ENCODE peak calls at places on chromosomes 5 and 9, in seven cellular contexts. One of them, this sample, is unnamed.

GRCh38 chr5:64635056-64635686 is 55.1 kb upstream of the SHISAL2B start:
- DNase-seq in spleen: no peak
- DNase-seq in mucosa of descending colon: no peak
- DNase-seq in A549: peak
- DNase-seq in body of pancreas: no peak
- DNase-seq in ovary: no peak
- DNase-seq in CD8-positive, alpha-beta T cell: no peak
- DNase-seq in this sample: no peak

GRCh38 chr9:112502177-112502946 is 15.7 kb downstream of the KIAA1958 start:
- DNase-seq in mucosa of descending colon: no peak
- DNase-seq in ovary: no peak
- DNase-seq in A549: no peak
- DNase-seq in spleen: no peak
- DNase-seq in body of pancreas: no peak
- DNase-seq in CD8-positive, alpha-beta T cell: no peak
- DNase-seq in this sample: no peak

GRCh38 chr9:137740311-137740710 is 121.5 kb downstream of the EHMT1 start:
- DNase-seq in body of pancreas: peak
- DNase-seq in mucosa of descending colon: no peak
- DNase-seq in CD8-positive, alpha-beta T cell: no peak
- DNase-seq in ovary: peak
- DNase-seq in A549: no peak
- DNase-seq in spleen: no peak
- DNase-seq in this sample: peak

GRCh38 chr9:7196467-7196866 is 438.7 kb downstream of the KDM4C start:
- DNase-seq in A549: no peak
- DNase-seq in mucosa of descending colon: no peak
- DNase-seq in ovary: no peak
- DNase-seq in body of pancreas: no peak
- DNase-seq in spleen: no peak
- DNase-seq in CD8-positive, alpha-beta T cell: no peak
- DNase-seq in this sample: no peak

GRCh38 chr5:125059255-125060050 is 313.0 kb upstream of the ZNF608 start:
- DNase-seq in mucosa of descending colon: no peak
- DNase-seq in ovary: no peak
- DNase-seq in CD8-positive, alpha-beta T cell: no peak
- DNase-seq in body of pancreas: no peak
- DNase-seq in spleen: no peak
- DNase-seq in A549: no peak
- DNase-seq in this sample: no peak

GRCh38 chr9:102631559-102631958 is 363.6 kb upstream of the CYLC2 start:
- DNase-seq in ovary: no peak
- DNase-seq in body of pancreas: no peak
- DNase-seq in A549: no peak
- DNase-seq in spleen: no peak
- DNase-seq in mucosa of descending colon: no peak
- DNase-seq in CD8-positive, alpha-beta T cell: no peak
- DNase-seq in this sample: no peak

GRCh38 chr9:5851445-5851844 is 18.5 kb upstream of the ERMP1 start:
- DNase-seq in spleen: no peak
- DNase-seq in ovary: no peak
- DNase-seq in CD8-positive, alpha-beta T cell: peak
- DNase-seq in body of pancreas: no peak
- DNase-seq in A549: no peak
- DNase-seq in mucosa of descending colon: peak
- DNase-seq in this sample: no peak

GRCh38 chr9:34524349-34524748 is 1.6 kb upstream of the ENHO start:
- DNase-seq in A549: no peak
- DNase-seq in mucosa of descending colon: no peak
- DNase-seq in CD8-positive, alpha-beta T cell: no peak
- DNase-seq in spleen: no peak
- DNase-seq in ovary: no peak
- DNase-seq in body of pancreas: no peak
- DNase-seq in this sample: no peak

GRCh38 chr5:142034994-142035393 is 22.2 kb upstream of the GNPDA1 start:
- DNase-seq in mucosa of descending colon: no peak
- DNase-seq in CD8-positive, alpha-beta T cell: no peak
- DNase-seq in spleen: no peak
- DNase-seq in A549: no peak
- DNase-seq in ovary: no peak
- DNase-seq in body of pancreas: no peak
- DNase-seq in this sample: no peak

GRCh38 chr5:147973086-147973485 is 66.7 kb upstream of the C5orf46 start:
- DNase-seq in mucosa of descending colon: no peak
- DNase-seq in ovary: no peak
- DNase-seq in A549: no peak
- DNase-seq in body of pancreas: no peak
- DNase-seq in spleen: no peak
- DNase-seq in CD8-positive, alpha-beta T cell: no peak
- DNase-seq in this sample: no peak

GRCh38 chr5:137619191-137619870 is 116.6 kb downstream of the KLHL3 start:
- DNase-seq in mucosa of descending colon: peak
- DNase-seq in spleen: no peak
- DNase-seq in A549: no peak
- DNase-seq in ovary: peak
- DNase-seq in body of pancreas: peak
- DNase-seq in CD8-positive, alpha-beta T cell: no peak
- DNase-seq in this sample: no peak

GRCh38 chr9:20382460-20383071 is 239.7 kb downstream of the MLLT3 start:
- DNase-seq in CD8-positive, alpha-beta T cell: no peak
- DNase-seq in ovary: no peak
- DNase-seq in A549: no peak
- DNase-seq in spleen: no peak
- DNase-seq in body of pancreas: no peak
- DNase-seq in mucosa of descending colon: peak
- DNase-seq in this sample: no peak

GRCh38 chr5:96629774-96630173 is 32.4 kb upstream of the CAST start:
- DNase-seq in ovary: no peak
- DNase-seq in body of pancreas: no peak
- DNase-seq in spleen: no peak
- DNase-seq in A549: peak
- DNase-seq in CD8-positive, alpha-beta T cell: no peak
- DNase-seq in mucosa of descending colon: no peak
- DNase-seq in this sample: no peak

GRCh38 chr9:2984481-2984880 is 140.6 kb upstream of the PUM3 start:
- DNase-seq in CD8-positive, alpha-beta T cell: no peak
- DNase-seq in A549: no peak
- DNase-seq in body of pancreas: no peak
- DNase-seq in ovary: no peak
- DNase-seq in spleen: no peak
- DNase-seq in mucosa of descending colon: no peak
- DNase-seq in this sample: no peak

GRCh38 chr5:124180523-124181461 is 565.6 kb downstream of the ZNF608 start:
- DNase-seq in body of pancreas: no peak
- DNase-seq in A549: no peak
- DNase-seq in mucosa of descending colon: peak
- DNase-seq in ovary: no peak
- DNase-seq in CD8-positive, alpha-beta T cell: no peak
- DNase-seq in spleen: no peak
- DNase-seq in this sample: no peak

GRCh38 chr9:78074385-78075291 is 43.0 kb upstream of the GNAQ start:
- DNase-seq in A549: no peak
- DNase-seq in ovary: no peak
- DNase-seq in spleen: no peak
- DNase-seq in mucosa of descending colon: no peak
- DNase-seq in body of pancreas: no peak
- DNase-seq in CD8-positive, alpha-beta T cell: no peak
- DNase-seq in this sample: no peak

GRCh38 chr9:77469515-77470197 is 178.5 kb downstream of the GNA14 start:
- DNase-seq in spleen: no peak
- DNase-seq in body of pancreas: no peak
- DNase-seq in CD8-positive, alpha-beta T cell: no peak
- DNase-seq in ovary: no peak
- DNase-seq in mucosa of descending colon: no peak
- DNase-seq in A549: no peak
- DNase-seq in this sample: no peak

GRCh38 chr5:116154252-116154651 is 69.4 kb downstream of the COMMD10 start:
- DNase-seq in mucosa of descending colon: no peak
- DNase-seq in spleen: no peak
- DNase-seq in ovary: no peak
- DNase-seq in CD8-positive, alpha-beta T cell: no peak
- DNase-seq in body of pancreas: no peak
- DNase-seq in A549: no peak
- DNase-seq in this sample: no peak

GRCh38 chr5:66621146-66621545 is 25.0 kb downstream of the MAST4 start:
- DNase-seq in spleen: no peak
- DNase-seq in CD8-positive, alpha-beta T cell: no peak
- DNase-seq in ovary: no peak
- DNase-seq in body of pancreas: no peak
- DNase-seq in A549: no peak
- DNase-seq in mucosa of descending colon: no peak
- DNase-seq in this sample: no peak

GRCh38 chr5:56145511-56145910 is 87.6 kb downstream of the ANKRD55 start:
- DNase-seq in A549: no peak
- DNase-seq in CD8-positive, alpha-beta T cell: no peak
- DNase-seq in spleen: no peak
- DNase-seq in mucosa of descending colon: no peak
- DNase-seq in ovary: no peak
- DNase-seq in body of pancreas: no peak
- DNase-seq in this sample: no peak

GRCh38 chr5:113043491-113043931 is 66.9 kb downstream of the DCP2 start:
- DNase-seq in body of pancreas: peak
- DNase-seq in mucosa of descending colon: no peak
- DNase-seq in CD8-positive, alpha-beta T cell: peak
- DNase-seq in ovary: peak
- DNase-seq in spleen: no peak
- DNase-seq in A549: no peak
- DNase-seq in this sample: no peak

GRCh38 chr5:154264549-154265196 is 74.1 kb downstream of the GALNT10 start:
- DNase-seq in mucosa of descending colon: no peak
- DNase-seq in spleen: no peak
- DNase-seq in CD8-positive, alpha-beta T cell: no peak
- DNase-seq in body of pancreas: no peak
- DNase-seq in ovary: no peak
- DNase-seq in A549: no peak
- DNase-seq in this sample: no peak

GRCh38 chr5:91521313-91521712 is 138.2 kb upstream of the ARRDC3 start:
- DNase-seq in spleen: no peak
- DNase-seq in ovary: no peak
- DNase-seq in mucosa of descending colon: no peak
- DNase-seq in CD8-positive, alpha-beta T cell: no peak
- DNase-seq in body of pancreas: no peak
- DNase-seq in A549: no peak
- DNase-seq in this sample: no peak

GRCh38 chr5:54013556-54014157 is 296.7 kb downstream of the ARL15 start:
- DNase-seq in mucosa of descending colon: no peak
- DNase-seq in body of pancreas: peak
- DNase-seq in ovary: no peak
- DNase-seq in CD8-positive, alpha-beta T cell: no peak
- DNase-seq in A549: no peak
- DNase-seq in spleen: no peak
- DNase-seq in this sample: peak

GRCh38 chr9:134560654-134561053 is 80.9 kb upstream of the COL5A1 start:
- DNase-seq in mucosa of descending colon: no peak
- DNase-seq in spleen: no peak
- DNase-seq in A549: no peak
- DNase-seq in CD8-positive, alpha-beta T cell: no peak
- DNase-seq in ovary: no peak
- DNase-seq in body of pancreas: no peak
- DNase-seq in this sample: no peak

GRCh38 chr9:131673068-131673467 is 66.8 kb downstream of the RAPGEF1 start:
- DNase-seq in CD8-positive, alpha-beta T cell: no peak
- DNase-seq in A549: no peak
- DNase-seq in ovary: no peak
- DNase-seq in mucosa of descending colon: no peak
- DNase-seq in spleen: no peak
- DNase-seq in body of pancreas: no peak
- DNase-seq in this sample: no peak

GRCh38 chr5:133113331-133114061 is 61.7 kb downstream of the HSPA4 start:
- DNase-seq in CD8-positive, alpha-beta T cell: no peak
- DNase-seq in spleen: no peak
- DNase-seq in mucosa of descending colon: no peak
- DNase-seq in ovary: no peak
- DNase-seq in A549: no peak
- DNase-seq in body of pancreas: no peak
- DNase-seq in this sample: peak

GRCh38 chr5:140109818-140110733 is 3.8 kb upstream of the PURA start:
- DNase-seq in body of pancreas: no peak
- DNase-seq in ovary: no peak
- DNase-seq in A549: no peak
- DNase-seq in spleen: no peak
- DNase-seq in mucosa of descending colon: no peak
- DNase-seq in CD8-positive, alpha-beta T cell: no peak
- DNase-seq in this sample: no peak
- H3K4me3 ChIP-seq in body of pancreas: no peak
- H3K4me3 ChIP-seq in ovary: no peak
- H3K4me3 ChIP-seq in A549: no peak
- H3K4me3 ChIP-seq in spleen: peak
- H3K4me3 ChIP-seq in mucosa of descending colon: no peak
- H3K4me3 ChIP-seq in CD8-positive, alpha-beta T cell: no peak
- H3K4me3 ChIP-seq in this sample: no peak

DNA sequence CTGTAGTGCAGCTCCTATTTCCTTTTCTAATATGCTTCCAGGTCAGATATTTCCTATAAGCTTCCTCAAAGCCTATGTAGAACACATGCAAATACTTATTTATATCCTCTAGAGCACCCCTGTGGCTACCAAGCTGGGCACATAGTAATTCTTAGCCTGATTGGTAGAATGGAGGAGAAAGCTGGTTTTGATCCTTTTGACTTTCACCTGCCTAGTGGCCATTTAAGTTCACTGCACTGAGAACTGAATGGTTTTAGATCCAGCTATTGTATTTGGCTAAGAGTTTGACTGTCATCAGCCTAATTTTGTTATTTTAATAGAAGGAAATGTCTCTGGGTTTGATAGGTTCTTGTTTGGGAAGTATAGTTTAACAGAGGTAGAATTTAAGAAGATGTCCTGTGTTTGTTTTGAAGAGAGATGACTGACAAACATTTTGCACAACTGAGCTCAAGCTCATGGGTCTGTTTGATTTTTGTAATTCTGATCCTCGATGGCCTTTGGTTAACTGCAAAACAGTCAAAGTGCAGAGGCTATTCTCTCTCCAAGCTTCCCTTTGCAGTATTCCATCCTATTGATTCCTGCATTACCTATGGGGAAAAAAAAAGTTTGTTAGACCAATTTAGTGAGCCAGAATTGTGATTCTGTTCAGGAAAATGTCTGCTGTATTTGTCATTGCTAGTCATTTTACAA is 85.4 kb downstream of the KCNN2 start:
- DNase-seq in spleen: no peak
- DNase-seq in A549: peak
- DNase-seq in ovary: no peak
- DNase-seq in mucosa of descending colon: no peak
- DNase-seq in CD8-positive, alpha-beta T cell: no peak
- DNase-seq in body of pancreas: no peak
- DNase-seq in this sample: no peak
- TF ChIP-seq CTCF in spleen: no peak
- TF ChIP-seq CTCF in A549: no peak
- TF ChIP-seq CTCF in ovary: no peak
- TF ChIP-seq CTCF in mucosa of descending colon: no peak
- TF ChIP-seq CTCF in CD8-positive, alpha-beta T cell: no peak
- TF ChIP-seq CTCF in body of pancreas: no peak
- TF ChIP-seq CTCF in this sample: no peak

GRCh38 chr5:1103505-1104326 is 8.1 kb downstream of the SLC12A7 start:
- DNase-seq in mucosa of descending colon: peak
- DNase-seq in body of pancreas: peak
- DNase-seq in CD8-positive, alpha-beta T cell: no peak
- DNase-seq in spleen: peak
- DNase-seq in ovary: peak
- DNase-seq in A549: no peak
- DNase-seq in this sample: peak
- H3K4me3 ChIP-seq in mucosa of descending colon: no peak
- H3K4me3 ChIP-seq in body of pancreas: no peak
- H3K4me3 ChIP-seq in CD8-positive, alpha-beta T cell: peak
- H3K4me3 ChIP-seq in spleen: peak
- H3K4me3 ChIP-seq in ovary: no peak
- H3K4me3 ChIP-seq in A549: no peak
- H3K4me3 ChIP-seq in this sample: peak

GRCh38 chr9:95182854-95183563 is 134.5 kb downstream of the FANCC start:
- DNase-seq in mucosa of descending colon: no peak
- DNase-seq in ovary: peak
- DNase-seq in CD8-positive, alpha-beta T cell: no peak
- DNase-seq in spleen: no peak
- DNase-seq in body of pancreas: peak
- DNase-seq in A549: no peak
- DNase-seq in this sample: no peak
- TF ChIP-seq CTCF in mucosa of descending colon: no peak
- TF ChIP-seq CTCF in ovary: peak
- TF ChIP-seq CTCF in CD8-positive, alpha-beta T cell: no peak
- TF ChIP-seq CTCF in spleen: no peak
- TF ChIP-seq CTCF in body of pancreas: no peak
- TF ChIP-seq CTCF in A549: no peak
- TF ChIP-seq CTCF in this sample: no peak

This sample was measured in Peyer's patch.